ENCODE peak calls at places on chromosomes 3 and 15, in five cellular contexts. F, A, I, H and Y are unnamed samples.

GRCh38 chr15:51908312-51908711 is 63.3 kb downstream of the LEO1 start:
- DNase-seq in A (no peak), I (no peak), F (no peak), H (no peak), Y (no peak)

GRCh38 chr15:66907826-66908502 is 157.4 kb upstream of the SMAD3 start:
- DNase-seq in H (no peak), F (peak), A (peak), I (no peak), Y (peak)

GRCh38 chr3:196726788-196727675 is 12.6 kb upstream of the PAK2 start:
- DNase-seq in F (no peak), H (no peak), I (no peak), A (no peak), Y (no peak)

GRCh38 chr15:73366766-73367623 is 1.8 kb downstream of the HCN4 start:
- DNase-seq in H (no peak), I (no peak), F (no peak), A (peak), Y (no peak)

GRCh38 chr3:32129832-32130231 is 23.4 kb downstream of the GPD1L start:
- DNase-seq in H (no peak), F (no peak), A (no peak), I (no peak), Y (no peak)

GRCh38 chr15:68082735-68083134 is 28.6 kb downstream of the PIAS1 start:
- DNase-seq in I (no peak), H (no peak), F (no peak), A (no peak), Y (no peak)

GRCh38 chr3:122681294-122682015 is 816 bp downstream of the PARP14 start:
- DNase-seq in H (no peak), F (no peak), I (no peak), A (no peak), Y (no peak)

GRCh38 chr15:56886450-56886856 is 32.0 kb upstream of the TCF12 start:
- DNase-seq in H (no peak), A (no peak), I (no peak), F (no peak), Y (no peak)

GRCh38 chr3:161977850-161978249 is 481.2 kb downstream of the OTOL1 start:
- DNase-seq in H (no peak), F (no peak), A (no peak), I (no peak), Y (peak)

GRCh38 chr15:65355173-65355982 is 22.4 kb downstream of the IGDCC3 start:
- DNase-seq in A (no peak), H (no peak), F (peak), I (no peak), Y (peak)

GRCh38 chr15:98964461-98965454 is 42.8 kb downstream of the PGPEP1L start:
- DNase-seq in H (no peak), I (no peak), A (no peak), F (no peak), Y (no peak)

GRCh38 chr3:33717866-33718594 is at the start of gene CLASP2:
- DNase-seq in I (no peak), H (peak), A (peak), F (peak), Y (peak)

GRCh38 chr15:63350178-63350621 is 31.4 kb downstream of the CA12 start:
- DNase-seq in I (no peak), H (no peak), A (peak), F (no peak), Y (no peak)

GRCh38 chr3:141253811-141254210 is 22.2 kb downstream of the PXYLP1 start:
- DNase-seq in F (no peak), A (no peak), H (no peak), I (no peak), Y (no peak)

GRCh38 chr3:123843668-123844067 is 40.5 kb downstream of the MYLK start:
- DNase-seq in A (no peak), F (no peak), H (no peak), I (no peak), Y (no peak)

GRCh38 chr3:171829841-171830559 is 13.1 kb upstream of the TMEM212 start:
- DNase-seq in F (no peak), I (no peak), A (peak), H (no peak), Y (peak)

GRCh38 chr15:80154336-80154735 is 1.5 kb downstream of the FAH start:
- DNase-seq in F (no peak), I (no peak), H (no peak), A (no peak), Y (no peak)

GRCh38 chr3:157070600-157070999 is 89.3 kb downstream of the CCNL1 start:
- DNase-seq in F (no peak), I (no peak), A (no peak), H (no peak), Y (no peak)

GRCh38 chr15:84696757-84697156 is 19.2 kb downstream of the SEC11A start:
- DNase-seq in H (no peak), I (no peak), A (no peak), F (no peak), Y (no peak)

GRCh38 chr3:181752202-181752671 is 40.5 kb downstream of the SOX2 start:
- DNase-seq in H (no peak), A (no peak), I (no peak), F (peak), Y (no peak)

GRCh38 chr3:190676477-190676876 is 162.6 kb downstream of the IL1RAP start:
- DNase-seq in F (no peak), I (no peak), A (no peak), H (no peak), Y (no peak)

GRCh38 chr3:147372525-147373027 is 33.8 kb downstream of the ZIC4 start:
- DNase-seq in I (no peak), A (no peak), H (no peak), F (no peak), Y (no peak)

GRCh38 chr3:105304487-105304886 is 62.2 kb upstream of the ALCAM start:
- DNase-seq in H (no peak), F (no peak), I (no peak), A (no peak), Y (no peak)

GRCh38 chr3:47005212-47006144 is 26.0 kb downstream of the NBEAL2 start:
- DNase-seq in I (no peak), H (no peak), A (no peak), F (no peak), Y (no peak)